ENCODE peak calls at places on chromosome 4, in seven cellular contexts. One of them, this sample, is unnamed.
A peak's percentile ranks its signal among the peaks of the same experiment; 100 is the strongest.

GRCh38 chr4:86630629-86631028 is 36.5 kb downstream of the PTPN13 start:
- DNase-seq in NCI-H1092: no peak
- DNase-seq in NCI-H1694 treated with DMSO at 0.1 percent for 48 hours: no peak
- DNase-seq in small intestine: no peak
- DNase-seq in activated CD4-positive, alpha-beta T cell treated with anti-CD3 and anti-CD28 coated beads, Interleukin-2, amount 50 U/mL, for 48 hours: no peak
- DNase-seq in mesendoderm: peak; percentile 75
- DNase-seq in adrenal gland: no peak
- DNase-seq in this sample: no peak

GRCh38 chr4:63717384-63717783 is 691.9 kb downstream of the TECRL start:
- DNase-seq in NCI-H1092: no peak
- DNase-seq in NCI-H1694 treated with DMSO at 0.1 percent for 48 hours: peak; percentile 23
- DNase-seq in small intestine: peak; percentile 3
- DNase-seq in activated CD4-positive, alpha-beta T cell treated with anti-CD3 and anti-CD28 coated beads, Interleukin-2, amount 50 U/mL, for 48 hours: no peak
- DNase-seq in mesendoderm: peak; percentile 67
- DNase-seq in adrenal gland: no peak
- DNase-seq in this sample: no peak

GRCh38 chr4:19135886-19136633 is 1114.5 kb upstream of the LCORL start:
- DNase-seq in NCI-H1092: no peak
- DNase-seq in NCI-H1694 treated with DMSO at 0.1 percent for 48 hours: no peak
- DNase-seq in small intestine: no peak
- DNase-seq in activated CD4-positive, alpha-beta T cell treated with anti-CD3 and anti-CD28 coated beads, Interleukin-2, amount 50 U/mL, for 48 hours: no peak
- DNase-seq in mesendoderm: no peak
- DNase-seq in adrenal gland: no peak
- DNase-seq in this sample: no peak

GRCh38 chr4:87118826-87119225 is 101.6 kb downstream of the KLHL8 start:
- DNase-seq in NCI-H1092: no peak
- DNase-seq in NCI-H1694 treated with DMSO at 0.1 percent for 48 hours: no peak
- DNase-seq in small intestine: no peak
- DNase-seq in activated CD4-positive, alpha-beta T cell treated with anti-CD3 and anti-CD28 coated beads, Interleukin-2, amount 50 U/mL, for 48 hours: no peak
- DNase-seq in mesendoderm: peak; percentile 55
- DNase-seq in adrenal gland: no peak
- DNase-seq in this sample: no peak

GRCh38 chr4:174926958-174927357 is 8.8 kb downstream of the ADAM29 start:
- DNase-seq in NCI-H1092: no peak
- DNase-seq in NCI-H1694 treated with DMSO at 0.1 percent for 48 hours: no peak
- DNase-seq in small intestine: no peak
- DNase-seq in activated CD4-positive, alpha-beta T cell treated with anti-CD3 and anti-CD28 coated beads, Interleukin-2, amount 50 U/mL, for 48 hours: no peak
- DNase-seq in mesendoderm: no peak
- DNase-seq in adrenal gland: no peak
- DNase-seq in this sample: no peak

GRCh38 chr4:16513876-16514275 is 287.6 kb upstream of the TAPT1 start:
- DNase-seq in NCI-H1092: no peak
- DNase-seq in NCI-H1694 treated with DMSO at 0.1 percent for 48 hours: no peak
- DNase-seq in small intestine: no peak
- DNase-seq in activated CD4-positive, alpha-beta T cell treated with anti-CD3 and anti-CD28 coated beads, Interleukin-2, amount 50 U/mL, for 48 hours: no peak
- DNase-seq in mesendoderm: no peak
- DNase-seq in adrenal gland: no peak
- DNase-seq in this sample: no peak

GRCh38 chr4:75724867-75725724 is 719 bp downstream of the USO1 start:
- DNase-seq in NCI-H1092: peak; percentile 44
- DNase-seq in NCI-H1694 treated with DMSO at 0.1 percent for 48 hours: no peak
- DNase-seq in small intestine: peak; percentile 79
- DNase-seq in activated CD4-positive, alpha-beta T cell treated with anti-CD3 and anti-CD28 coated beads, Interleukin-2, amount 50 U/mL, for 48 hours: peak; percentile 72
- DNase-seq in mesendoderm: peak; percentile 90
- DNase-seq in adrenal gland: peak; percentile 71
- DNase-seq in this sample: peak; percentile 78

GRCh38 chr4:31085736-31086135 is 365.6 kb downstream of the PCDH7 start:
- DNase-seq in NCI-H1092: no peak
- DNase-seq in NCI-H1694 treated with DMSO at 0.1 percent for 48 hours: no peak
- DNase-seq in small intestine: no peak
- DNase-seq in activated CD4-positive, alpha-beta T cell treated with anti-CD3 and anti-CD28 coated beads, Interleukin-2, amount 50 U/mL, for 48 hours: no peak
- DNase-seq in mesendoderm: no peak
- DNase-seq in adrenal gland: no peak
- DNase-seq in this sample: no peak

GRCh38 chr4:7793186-7793585 is 146.5 kb downstream of the AFAP1 start:
- DNase-seq in NCI-H1092: no peak
- DNase-seq in NCI-H1694 treated with DMSO at 0.1 percent for 48 hours: no peak
- DNase-seq in small intestine: no peak
- DNase-seq in activated CD4-positive, alpha-beta T cell treated with anti-CD3 and anti-CD28 coated beads, Interleukin-2, amount 50 U/mL, for 48 hours: no peak
- DNase-seq in mesendoderm: no peak
- DNase-seq in adrenal gland: no peak
- DNase-seq in this sample: no peak

GRCh38 chr4:7466904-7467303 is 32.2 kb upstream of the PSAPL1 start:
- DNase-seq in NCI-H1092: no peak
- DNase-seq in NCI-H1694 treated with DMSO at 0.1 percent for 48 hours: no peak
- DNase-seq in small intestine: no peak
- DNase-seq in activated CD4-positive, alpha-beta T cell treated with anti-CD3 and anti-CD28 coated beads, Interleukin-2, amount 50 U/mL, for 48 hours: no peak
- DNase-seq in mesendoderm: no peak
- DNase-seq in adrenal gland: no peak
- DNase-seq in this sample: no peak

GRCh38 chr4:124152130-124152529 is 560.4 kb downstream of the ANKRD50 start:
- DNase-seq in NCI-H1092: no peak
- DNase-seq in NCI-H1694 treated with DMSO at 0.1 percent for 48 hours: no peak
- DNase-seq in small intestine: no peak
- DNase-seq in activated CD4-positive, alpha-beta T cell treated with anti-CD3 and anti-CD28 coated beads, Interleukin-2, amount 50 U/mL, for 48 hours: no peak
- DNase-seq in mesendoderm: no peak
- DNase-seq in adrenal gland: no peak
- DNase-seq in this sample: no peak

GRCh38 chr4:106763044-106763443 is 273.1 kb downstream of the DKK2 start:
- DNase-seq in NCI-H1092: no peak
- DNase-seq in NCI-H1694 treated with DMSO at 0.1 percent for 48 hours: no peak
- DNase-seq in small intestine: no peak
- DNase-seq in activated CD4-positive, alpha-beta T cell treated with anti-CD3 and anti-CD28 coated beads, Interleukin-2, amount 50 U/mL, for 48 hours: no peak
- DNase-seq in mesendoderm: peak; percentile 20
- DNase-seq in adrenal gland: no peak
- DNase-seq in this sample: no peak

GRCh38 chr4:168751263-168752225 is 254.7 kb downstream of the PALLD start:
- DNase-seq in NCI-H1092: no peak
- DNase-seq in NCI-H1694 treated with DMSO at 0.1 percent for 48 hours: no peak
- DNase-seq in small intestine: no peak
- DNase-seq in activated CD4-positive, alpha-beta T cell treated with anti-CD3 and anti-CD28 coated beads, Interleukin-2, amount 50 U/mL, for 48 hours: no peak
- DNase-seq in mesendoderm: no peak
- DNase-seq in adrenal gland: no peak
- DNase-seq in this sample: no peak

GRCh38 chr4:8272472-8273428 is 3.2 kb downstream of the HTRA3 start:
- DNase-seq in NCI-H1092: no peak
- DNase-seq in NCI-H1694 treated with DMSO at 0.1 percent for 48 hours: no peak
- DNase-seq in small intestine: no peak
- DNase-seq in activated CD4-positive, alpha-beta T cell treated with anti-CD3 and anti-CD28 coated beads, Interleukin-2, amount 50 U/mL, for 48 hours: no peak
- DNase-seq in mesendoderm: no peak
- DNase-seq in adrenal gland: no peak
- DNase-seq in this sample: no peak

GRCh38 chr4:114257516-114257915 is 278.1 kb upstream of the ARSJ start:
- DNase-seq in NCI-H1092: no peak
- DNase-seq in NCI-H1694 treated with DMSO at 0.1 percent for 48 hours: no peak
- DNase-seq in small intestine: no peak
- DNase-seq in activated CD4-positive, alpha-beta T cell treated with anti-CD3 and anti-CD28 coated beads, Interleukin-2, amount 50 U/mL, for 48 hours: no peak
- DNase-seq in mesendoderm: no peak
- DNase-seq in adrenal gland: no peak
- DNase-seq in this sample: no peak

GRCh38 chr4:182795446-182796238 is 121.5 kb downstream of the DCTD start:
- DNase-seq in NCI-H1092: no peak
- DNase-seq in NCI-H1694 treated with DMSO at 0.1 percent for 48 hours: no peak
- DNase-seq in small intestine: no peak
- DNase-seq in activated CD4-positive, alpha-beta T cell treated with anti-CD3 and anti-CD28 coated beads, Interleukin-2, amount 50 U/mL, for 48 hours: no peak
- DNase-seq in mesendoderm: no peak
- DNase-seq in adrenal gland: no peak
- DNase-seq in this sample: no peak

GRCh38 chr4:123699823-123700822 is 303.5 kb downstream of the SPRY1 start:
- DNase-seq in NCI-H1092: no peak
- DNase-seq in NCI-H1694 treated with DMSO at 0.1 percent for 48 hours: no peak
- DNase-seq in small intestine: no peak
- DNase-seq in activated CD4-positive, alpha-beta T cell treated with anti-CD3 and anti-CD28 coated beads, Interleukin-2, amount 50 U/mL, for 48 hours: no peak
- DNase-seq in mesendoderm: peak; percentile 47
- DNase-seq in adrenal gland: no peak
- DNase-seq in this sample: no peak

GRCh38 chr4:124060261-124060918 is 652.1 kb downstream of the ANKRD50 start:
- DNase-seq in NCI-H1092: no peak
- DNase-seq in NCI-H1694 treated with DMSO at 0.1 percent for 48 hours: no peak
- DNase-seq in small intestine: no peak
- DNase-seq in activated CD4-positive, alpha-beta T cell treated with anti-CD3 and anti-CD28 coated beads, Interleukin-2, amount 50 U/mL, for 48 hours: no peak
- DNase-seq in mesendoderm: no peak
- DNase-seq in adrenal gland: peak; percentile 23
- DNase-seq in this sample: peak; percentile 29

GRCh38 chr4:52966781-52967180 is 104.7 kb downstream of the RASL11B start:
- DNase-seq in NCI-H1092: no peak
- DNase-seq in NCI-H1694 treated with DMSO at 0.1 percent for 48 hours: no peak
- DNase-seq in small intestine: no peak
- DNase-seq in activated CD4-positive, alpha-beta T cell treated with anti-CD3 and anti-CD28 coated beads, Interleukin-2, amount 50 U/mL, for 48 hours: no peak
- DNase-seq in mesendoderm: no peak
- DNase-seq in adrenal gland: no peak
- DNase-seq in this sample: no peak

GRCh38 chr4:72301759-72302158 is 267.3 kb downstream of the ADAMTS3 start:
- DNase-seq in NCI-H1092: no peak
- DNase-seq in NCI-H1694 treated with DMSO at 0.1 percent for 48 hours: no peak
- DNase-seq in small intestine: no peak
- DNase-seq in activated CD4-positive, alpha-beta T cell treated with anti-CD3 and anti-CD28 coated beads, Interleukin-2, amount 50 U/mL, for 48 hours: no peak
- DNase-seq in mesendoderm: no peak
- DNase-seq in adrenal gland: no peak
- DNase-seq in this sample: no peak

GRCh38 chr4:164768516-164768915 is 14.6 kb downstream of the SMIM31 start:
- DNase-seq in NCI-H1092: no peak
- DNase-seq in NCI-H1694 treated with DMSO at 0.1 percent for 48 hours: peak; percentile 8
- DNase-seq in small intestine: no peak
- DNase-seq in activated CD4-positive, alpha-beta T cell treated with anti-CD3 and anti-CD28 coated beads, Interleukin-2, amount 50 U/mL, for 48 hours: no peak
- DNase-seq in mesendoderm: peak; percentile 31
- DNase-seq in adrenal gland: no peak
- DNase-seq in this sample: no peak

GRCh38 chr4:152935661-152936445 is at the start of gene FHDC1:
- DNase-seq in NCI-H1092: peak; percentile 42
- DNase-seq in NCI-H1694 treated with DMSO at 0.1 percent for 48 hours: no peak
- DNase-seq in small intestine: peak; percentile 87
- DNase-seq in activated CD4-positive, alpha-beta T cell treated with anti-CD3 and anti-CD28 coated beads, Interleukin-2, amount 50 U/mL, for 48 hours: peak; percentile 29
- DNase-seq in mesendoderm: peak; percentile 93
- DNase-seq in adrenal gland: no peak
- DNase-seq in this sample: peak; percentile 86

GRCh38 chr4:165079476-165079875 is 25.8 kb downstream of the TRIM75 start:
- DNase-seq in NCI-H1092: peak; percentile 77
- DNase-seq in NCI-H1694 treated with DMSO at 0.1 percent for 48 hours: no peak
- DNase-seq in small intestine: peak; percentile 6
- DNase-seq in activated CD4-positive, alpha-beta T cell treated with anti-CD3 and anti-CD28 coated beads, Interleukin-2, amount 50 U/mL, for 48 hours: no peak
- DNase-seq in mesendoderm: no peak
- DNase-seq in adrenal gland: peak; percentile 40
- DNase-seq in this sample: peak; percentile 83

GRCh38 chr4:34200535-34200934 is 2043.8 kb downstream of the ARAP2 start:
- DNase-seq in NCI-H1092: no peak
- DNase-seq in NCI-H1694 treated with DMSO at 0.1 percent for 48 hours: no peak
- DNase-seq in small intestine: no peak
- DNase-seq in activated CD4-positive, alpha-beta T cell treated with anti-CD3 and anti-CD28 coated beads, Interleukin-2, amount 50 U/mL, for 48 hours: no peak
- DNase-seq in mesendoderm: no peak
- DNase-seq in adrenal gland: no peak
- DNase-seq in this sample: no peak

GRCh38 chr4:116870667-116871066 is 214.7 kb downstream of the TRAM1L1 start:
- DNase-seq in NCI-H1092: no peak
- DNase-seq in NCI-H1694 treated with DMSO at 0.1 percent for 48 hours: no peak
- DNase-seq in small intestine: no peak
- DNase-seq in activated CD4-positive, alpha-beta T cell treated with anti-CD3 and anti-CD28 coated beads, Interleukin-2, amount 50 U/mL, for 48 hours: no peak
- DNase-seq in mesendoderm: peak; percentile 26
- DNase-seq in adrenal gland: no peak
- DNase-seq in this sample: no peak

GRCh38 chr4:128658214-128658621 is 151.3 kb upstream of the JADE1 start:
- DNase-seq in NCI-H1092: no peak
- DNase-seq in NCI-H1694 treated with DMSO at 0.1 percent for 48 hours: no peak
- DNase-seq in small intestine: no peak
- DNase-seq in activated CD4-positive, alpha-beta T cell treated with anti-CD3 and anti-CD28 coated beads, Interleukin-2, amount 50 U/mL, for 48 hours: no peak
- DNase-seq in mesendoderm: no peak
- DNase-seq in adrenal gland: no peak
- DNase-seq in this sample: no peak

GRCh38 chr4:144701683-144702233 is 55.8 kb downstream of the HHIP start:
- DNase-seq in NCI-H1092: no peak
- DNase-seq in NCI-H1694 treated with DMSO at 0.1 percent for 48 hours: no peak
- DNase-seq in small intestine: no peak
- DNase-seq in activated CD4-positive, alpha-beta T cell treated with anti-CD3 and anti-CD28 coated beads, Interleukin-2, amount 50 U/mL, for 48 hours: no peak
- DNase-seq in mesendoderm: no peak
- DNase-seq in adrenal gland: no peak
- DNase-seq in this sample: no peak

GRCh38 chr4:173040200-173040599 is 128.4 kb upstream of the GALNT7 start:
- DNase-seq in NCI-H1092: peak; percentile 14
- DNase-seq in NCI-H1694 treated with DMSO at 0.1 percent for 48 hours: no peak
- DNase-seq in small intestine: peak; percentile 18
- DNase-seq in activated CD4-positive, alpha-beta T cell treated with anti-CD3 and anti-CD28 coated beads, Interleukin-2, amount 50 U/mL, for 48 hours: no peak
- DNase-seq in mesendoderm: peak; percentile 6
- DNase-seq in adrenal gland: no peak
- DNase-seq in this sample: peak; percentile 24

GRCh38 chr4:1009647-1010521 is 1.5 kb upstream of the FGFRL1 start:
- DNase-seq in NCI-H1092: no peak
- DNase-seq in NCI-H1694 treated with DMSO at 0.1 percent for 48 hours: no peak
- DNase-seq in small intestine: peak; percentile 68
- DNase-seq in activated CD4-positive, alpha-beta T cell treated with anti-CD3 and anti-CD28 coated beads, Interleukin-2, amount 50 U/mL, for 48 hours: peak; percentile 65
- DNase-seq in mesendoderm: peak; percentile 45
- DNase-seq in adrenal gland: peak; percentile 82
- DNase-seq in this sample: peak; percentile 84

GRCh38 chr4:139900964-139901376 is 235.4 kb downstream of the MGST2 start:
- DNase-seq in NCI-H1092: no peak
- DNase-seq in NCI-H1694 treated with DMSO at 0.1 percent for 48 hours: no peak
- DNase-seq in small intestine: no peak
- DNase-seq in activated CD4-positive, alpha-beta T cell treated with anti-CD3 and anti-CD28 coated beads, Interleukin-2, amount 50 U/mL, for 48 hours: no peak
- DNase-seq in mesendoderm: peak; percentile 29
- DNase-seq in adrenal gland: no peak
- DNase-seq in this sample: no peak

GRCh38 chr4:7291372-7292135 is 99.2 kb downstream of the SORCS2 start:
- DNase-seq in NCI-H1092: no peak
- DNase-seq in NCI-H1694 treated with DMSO at 0.1 percent for 48 hours: no peak
- DNase-seq in small intestine: no peak
- DNase-seq in activated CD4-positive, alpha-beta T cell treated with anti-CD3 and anti-CD28 coated beads, Interleukin-2, amount 50 U/mL, for 48 hours: no peak
- DNase-seq in mesendoderm: no peak
- DNase-seq in adrenal gland: no peak
- DNase-seq in this sample: no peak

GRCh38 chr4:65381648-65382047 is 288.6 kb downstream of the EPHA5 start:
- DNase-seq in NCI-H1092: no peak
- DNase-seq in NCI-H1694 treated with DMSO at 0.1 percent for 48 hours: no peak
- DNase-seq in small intestine: no peak
- DNase-seq in activated CD4-positive, alpha-beta T cell treated with anti-CD3 and anti-CD28 coated beads, Interleukin-2, amount 50 U/mL, for 48 hours: no peak
- DNase-seq in mesendoderm: peak; percentile 22
- DNase-seq in adrenal gland: no peak
- DNase-seq in this sample: no peak

GRCh38 chr4:38804654-38805295 is at the start of gene TLR1:
- DNase-seq in NCI-H1092: no peak
- DNase-seq in NCI-H1694 treated with DMSO at 0.1 percent for 48 hours: peak; percentile 7
- DNase-seq in small intestine: peak; percentile 71
- DNase-seq in activated CD4-positive, alpha-beta T cell treated with anti-CD3 and anti-CD28 coated beads, Interleukin-2, amount 50 U/mL, for 48 hours: no peak
- DNase-seq in mesendoderm: peak; percentile 11
- DNase-seq in adrenal gland: no peak
- DNase-seq in this sample: no peak

GRCh38 chr4:107939307-107939706 is 8.0 kb downstream of the CYP2U1 start:
- DNase-seq in NCI-H1092: no peak
- DNase-seq in NCI-H1694 treated with DMSO at 0.1 percent for 48 hours: no peak
- DNase-seq in small intestine: no peak
- DNase-seq in activated CD4-positive, alpha-beta T cell treated with anti-CD3 and anti-CD28 coated beads, Interleukin-2, amount 50 U/mL, for 48 hours: no peak
- DNase-seq in mesendoderm: no peak
- DNase-seq in adrenal gland: no peak
- DNase-seq in this sample: no peak

This sample was measured in colonic mucosa.